ENCODE peak calls at places on chromosomes 4 and X, in seven cellular contexts. V is IMR-90, G is Peyer's patch, Z is HepG2, C is ovary, O is GM23338, P is upper lobe of right lung. J is an unnamed sample. For H3K4me1, the result is how much of the 10 kb centered on the place peaks cover.

GRCh38 chr4:150358691-150359090 is 223.3 kb upstream of the MAB21L2 start:
- DNase-seq in V (no peak), G (no peak), Z (no peak), C (no peak), O (no peak), P (no peak), J (no peak)

GRCh38 chr4:70838400-70838971 is 1.2 kb downstream of the GRSF1 start:
- DNase-seq in V (peak), G (no peak), Z (no peak), C (no peak), O (no peak), P (no peak), J (no peak)

GRCh38 chrX:39766882-39767281 is 330.9 kb downstream of the BCOR start:
- DNase-seq in V (no peak), G (no peak), Z (no peak), C (no peak), O (no peak), P (no peak), J (no peak)

GRCh38 chrX:71577682-71578081 is 555 bp upstream of the GCNA start:
- DNase-seq in V (no peak), G (no peak), Z (no peak), C (no peak), O (no peak), P (no peak), J (no peak)

GRCh38 chr4:8191136-8191747 is 7.8 kb upstream of the SH3TC1 start:
- DNase-seq in V (peak), G (peak), Z (peak), C (peak), O (no peak), P (peak), J (peak)

GRCh38 chrX:48938721-48939416 is 18.5 kb downstream of the OTUD5 start:
- DNase-seq in V (no peak), G (peak), Z (no peak), C (no peak), O (no peak), P (no peak), J (no peak)

GRCh38 chr4:146488495-146489174 is 33.1 kb downstream of the SLC10A7 start:
- DNase-seq in V (peak), G (no peak), Z (no peak), C (no peak), O (no peak), P (no peak), J (no peak)

GRCh38 chr4:53905935-53906377 is 158.4 kb downstream of the CHIC2 start:
- DNase-seq in V (peak), G (peak), Z (peak), C (peak), O (peak), P (no peak), J (no peak)

GRCh38 chrX:44898411-44899221 is 25.6 kb downstream of the KDM6A start:
- DNase-seq in V (peak), G (no peak), Z (peak), C (no peak), O (no peak), P (no peak), J (no peak)

GRCh38 chr4:21032246-21032645 is 332.0 kb downstream of the PACRGL start:
- DNase-seq in V (no peak), G (no peak), Z (no peak), C (no peak), O (no peak), P (no peak), J (no peak)

GRCh38 chrX:129478516-129478915 is 44.8 kb downstream of the SMARCA1 start:
- DNase-seq in V (peak), G (no peak), Z (no peak), C (no peak), O (no peak), P (no peak), J (no peak)

GRCh38 chr4:54392459-54392858 is 163.4 kb downstream of the PDGFRA start:
- DNase-seq in V (no peak), G (no peak), Z (no peak), C (no peak), O (no peak), P (no peak), J (no peak)

GRCh38 chrX:100353326-100353725 is 56.7 kb downstream of the PCDH19 start:
- DNase-seq in V (no peak), G (no peak), Z (no peak), C (no peak), O (no peak), P (no peak), J (no peak)

GRCh38 chr4:101961144-101961543 is 170.6 kb downstream of the BANK1 start:
- DNase-seq in V (no peak), G (no peak), Z (no peak), C (no peak), O (no peak), P (no peak), J (peak)

GRCh38 chr4:140296871-140297570 is 76.4 kb upstream of the SCOC start:
- DNase-seq in V (no peak), G (peak), Z (no peak), C (peak), O (no peak), P (no peak), J (no peak)

GRCh38 chrX:68842781-68843581 is 14.2 kb downstream of the EFNB1 start:
- DNase-seq in V (peak), G (no peak), Z (no peak), C (no peak), O (no peak), P (peak), J (no peak)

GRCh38 chrX:72609313-72609712 is 36.7 kb upstream of the HDAC8 start:
- DNase-seq in V (peak), G (no peak), Z (peak), C (no peak), O (peak), P (no peak), J (no peak)

GRCh38 chr4:54482529-54482961 is 175.2 kb upstream of the KIT start:
- DNase-seq in V (peak), G (no peak), Z (no peak), C (no peak), O (no peak), P (no peak), J (no peak)

GRCh38 chr4:98430708-98431403 is 169.7 kb downstream of the RAP1GDS1 start:
- DNase-seq in V (peak), G (no peak), Z (no peak), C (no peak), O (no peak), P (no peak), J (no peak)

GRCh38 chrX:45750639-45751038 is 550.0 kb upstream of the DIPK2B start:
- DNase-seq in V (no peak), G (no peak), Z (no peak), C (no peak), O (no peak), P (no peak), J (no peak)

GRCh38 chr4:12118651-12119213 is 690.0 kb upstream of the HS3ST1 start:
- DNase-seq in V (no peak), G (no peak), Z (no peak), C (no peak), O (no peak), P (no peak), J (no peak)

DNA sequence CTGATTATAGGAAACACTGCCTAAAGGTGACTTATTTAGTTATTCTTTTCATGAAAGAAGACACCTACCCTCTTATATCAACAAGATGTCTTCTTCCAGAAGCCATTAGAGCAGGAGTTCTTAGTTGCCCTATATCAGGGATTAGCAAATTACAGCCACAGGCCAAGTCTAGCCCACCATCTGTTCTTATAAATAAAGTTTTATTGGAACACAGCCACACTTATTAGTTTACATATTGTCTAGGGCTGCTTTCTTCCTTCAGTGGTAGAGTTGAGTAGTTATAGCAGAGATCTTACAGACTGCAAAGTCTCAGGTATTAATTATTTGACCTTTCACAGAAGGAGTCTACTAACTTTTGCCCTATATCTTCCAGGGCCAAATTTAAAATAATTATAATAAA is 157.2 kb upstream of the NOCT start:
- DNase-seq in V (no peak), G (no peak), Z (no peak), C (no peak), O (no peak), P (no peak), J (no peak)
- H3K4me1 ChIP-seq in V (under half), G (under half), Z (under half), C (under half), O (under half), P (under half), J (under half)

DNA sequence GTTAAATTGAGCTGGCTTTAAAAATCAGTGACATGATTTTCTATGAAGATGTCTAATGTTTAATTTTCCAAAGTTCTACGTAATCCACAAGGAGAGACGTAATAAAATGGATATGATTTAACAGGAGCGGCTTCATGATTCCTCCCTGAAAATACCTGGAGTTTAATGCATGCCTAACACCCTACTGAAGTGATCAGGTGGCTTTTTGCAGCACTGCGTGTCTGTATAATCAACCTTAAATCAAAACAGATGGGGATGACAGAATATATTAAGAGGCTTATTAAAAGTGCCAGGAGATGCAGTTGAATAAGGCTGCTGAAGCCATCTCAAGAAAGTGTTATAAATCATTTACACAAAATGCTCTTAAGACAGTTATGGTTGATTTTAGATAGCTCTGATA is 112.4 kb upstream of the TLR3 start:
- DNase-seq in V (no peak), G (no peak), Z (no peak), C (no peak), O (no peak), P (no peak), J (no peak)
- H3K27ac ChIP-seq in V (no peak), G (no peak), Z (no peak), C (no peak), O (no peak), P (no peak), J (no peak)

GRCh38 chrX:119791437-119792231 is at the start of gene RPL39:
- DNase-seq in V (peak), G (peak), Z (peak), C (peak), O (peak), P (peak), J (peak)

GRCh38 chrX:119790977-119791436 is 423 bp downstream of the RPL39 start:
- DNase-seq in V (peak), G (peak), Z (peak), C (no peak), O (no peak), P (no peak), J (no peak)
- TF ChIP-seq CTCF in V (peak), G (no peak), Z (peak), C (no peak), O (no peak), P (peak), J (no peak)

GRCh38 chrX:154365997-154366665 is 8.3 kb downstream of the FLNA start:
- DNase-seq in V (no peak), G (no peak), Z (no peak), C (no peak), O (no peak), P (no peak), J (no peak)

GRCh38 chrX:154365052-154365600 is 9.3 kb downstream of the FLNA start:
- DNase-seq in V (no peak), G (no peak), Z (no peak), C (no peak), O (no peak), P (no peak), J (no peak)

GRCh38 chrX:154366666-154367055 is 7.8 kb downstream of the FLNA start:
- DNase-seq in V (no peak), G (no peak), Z (no peak), C (no peak), O (no peak), P (no peak), J (no peak)

GRCh38 chrX:154362085-154362742 is 12.2 kb downstream of the FLNA start:
- DNase-seq in V (no peak), G (no peak), Z (no peak), C (no peak), O (no peak), P (no peak), J (no peak)

DNA sequence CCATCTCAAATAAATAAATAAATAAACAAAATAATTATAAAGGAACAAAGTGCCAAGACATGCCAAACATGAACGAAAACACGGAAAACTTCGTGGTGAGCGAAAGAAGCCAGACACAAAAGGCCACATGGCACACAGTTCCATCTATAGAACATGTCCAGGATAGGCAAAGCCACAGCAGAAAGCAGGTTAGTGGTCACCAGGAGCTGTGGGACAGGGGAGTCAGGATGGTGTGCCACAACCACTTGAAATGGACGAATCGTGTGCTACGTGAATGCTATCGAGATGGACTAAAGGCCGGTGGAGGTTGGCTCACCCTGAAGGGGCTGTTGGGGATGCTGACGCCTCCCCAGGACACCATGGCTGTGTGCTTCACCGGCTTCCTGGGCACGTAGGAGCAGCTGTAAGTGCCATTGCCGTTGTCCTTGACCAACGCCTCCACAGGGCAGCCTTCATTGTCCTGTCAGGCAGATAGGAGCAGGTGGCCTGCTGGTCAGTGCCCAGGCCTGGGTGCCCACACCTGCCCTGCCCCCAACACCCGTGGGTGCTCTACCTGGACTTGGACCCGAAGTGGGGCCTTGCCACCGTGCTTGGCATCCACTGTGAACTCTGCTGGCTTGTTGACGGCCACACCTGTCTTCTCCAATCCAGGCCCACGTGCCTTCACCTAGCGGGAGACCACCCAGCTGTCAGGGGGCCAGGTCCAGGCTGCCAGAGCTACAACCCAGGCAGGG is 10.6 kb downstream of the FLNA start:
- DNase-seq in V (no peak), G (no peak), Z (no peak), C (no peak), O (no peak), P (no peak), J (no peak)
- H3K4me1 ChIP-seq in V (under half), G (under half), Z (under half), C (under half), O (under half), P (under half), J (under half)

GRCh38 chrX:30592846-30593245 is 15.3 kb upstream of the TASL start:
- DNase-seq in V (no peak), G (no peak), Z (no peak), C (no peak), O (no peak), P (no peak), J (no peak)
- H3K27ac ChIP-seq in V (no peak), G (peak), Z (no peak), C (no peak), O (no peak), P (peak), J (peak)

DNA sequence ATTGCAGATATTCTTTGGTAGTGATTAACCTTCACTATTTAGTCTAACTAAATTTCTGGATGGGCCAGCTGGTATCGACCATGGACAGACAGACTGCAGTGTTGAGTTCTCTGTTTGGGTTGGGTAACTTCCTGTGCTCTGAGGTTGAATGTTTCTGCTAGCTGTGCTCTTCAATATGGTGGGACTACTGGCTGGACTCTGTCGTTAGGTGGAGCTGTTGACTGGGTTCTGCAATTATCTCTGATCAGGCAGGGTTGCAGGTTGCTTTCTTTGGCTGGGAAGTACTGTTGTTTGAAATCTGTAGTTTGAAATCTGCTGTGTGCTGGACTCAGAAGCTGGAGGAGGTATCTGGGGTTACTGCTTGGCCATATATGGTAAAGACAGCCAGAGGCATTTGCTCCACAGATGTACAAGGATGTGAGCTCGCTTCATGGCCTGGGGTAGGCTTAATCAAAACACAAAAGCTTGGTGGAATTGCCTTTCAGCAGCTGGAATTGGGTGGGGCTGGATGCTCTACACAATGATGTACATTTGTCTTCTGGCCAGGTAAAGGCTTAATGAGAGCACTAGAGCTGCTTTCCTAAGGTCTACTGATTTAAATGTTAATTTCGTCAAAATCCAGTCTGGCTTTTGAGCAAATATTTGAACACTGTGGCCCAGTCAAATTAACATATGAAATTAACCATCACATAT is 1472.0 kb downstream of the FAM133A start:
- DNase-seq in V (no peak), G (no peak), Z (no peak), C (no peak), O (peak), P (no peak), J (no peak)
- TF ChIP-seq CTCF in V (no peak), G (no peak), Z (no peak), C (no peak), O (no peak), P (no peak), J (no peak)

GRCh38 chrX:67721321-67721720 is 177.5 kb downstream of the AR start:
- DNase-seq in V (no peak), G (no peak), Z (no peak), C (no peak), O (no peak), P (no peak), J (no peak)
- H3K4me1 ChIP-seq in V (under half), G (under half), Z (under half), C (under half), O (under half), P (under half), J (under half)